ENCODE peak calls at places on chromosomes 1 and 21, in ten cellular contexts. Y is GM04504; C is stimulated activated effector memory CD8-positive, alpha-beta T cell treated with anti-CD3 and anti-CD28 coated beads, Interleukin-12 subunit alpha, Interleukin-12 subunit beta, amount 100 ng/mL, for 72 hours; M is T-helper 2 cell; F is endothelial cell; W is activated CD8-positive, alpha-beta memory T cell treated with anti-CD3 and anti-CD28 coated beads, Interleukin-2, amount 50 U/mL, for 48 hours; T is endothelial cell of umbilical vein; S is stimulated activated CD4-positive, alpha-beta T cell treated with anti-CD3 and anti-CD28 coated beads, Interleukin-4, amount 100 ng/mL, for 1 hour; K is aorta; I is nephron progenitor cell. D is an unnamed sample.

GRCh38 chr1:30307182-30307581 is 416.2 kb downstream of the MATN1 start:
- DNase-seq in W (peak; percentile 10), M (no peak), S (no peak), T (no peak), Y (no peak), K (no peak), C (no peak), F (no peak), I (no peak), D (no peak)

GRCh38 chr21:38244885-38245869 is 11.6 kb upstream of the KCNJ15 start:
- DNase-seq in I (no peak), M (peak; percentile 93), F (no peak), S (peak; percentile 46), W (peak; percentile 69), Y (peak; percentile 93), T (peak; percentile 33), C (peak; percentile 3), K (no peak), D (peak; percentile 89)

GRCh38 chr1:179953974-179954493 is 576 bp upstream of the CEP350 start:
- DNase-seq in Y (no peak), M (peak; percentile 79), I (peak; percentile 12), K (no peak), C (peak; percentile 16), T (no peak), W (peak; percentile 69), F (peak; percentile 22), S (peak; percentile 42), D (peak; percentile 78)

GRCh38 chr1:164783778-164784555 is 225.0 kb downstream of the PBX1 start:
- DNase-seq in T (no peak), K (no peak), W (no peak), M (no peak), I (no peak), F (no peak), C (no peak), Y (no peak), S (no peak), D (no peak)

GRCh38 chr1:180947901-180948311 is 35.2 kb downstream of the KIAA1614 start:
- DNase-seq in C (no peak), I (no peak), W (no peak), K (no peak), S (no peak), Y (no peak), M (no peak), T (no peak), F (no peak), D (no peak)

GRCh38 chr21:28769683-28770082 is 223.0 kb downstream of the LTN1 start:
- DNase-seq in T (no peak), S (no peak), M (peak; percentile 28), C (no peak), Y (no peak), W (no peak), K (no peak), F (no peak), I (no peak), D (no peak)

GRCh38 chr1:172906778-172907592 is 143.8 kb downstream of the TNFSF18 start:
- DNase-seq in I (no peak), S (no peak), C (no peak), Y (peak; percentile 78), F (peak; percentile 15), W (no peak), M (no peak), K (no peak), T (peak; percentile 96), D (peak; percentile 7)

GRCh38 chr1:84345220-84345619 is 43.7 kb downstream of the SAMD13 start:
- DNase-seq in W (no peak), T (no peak), S (no peak), K (no peak), F (no peak), I (no peak), C (no peak), Y (no peak), M (no peak), D (no peak)

GRCh38 chr1:205228052-205228451 is 306 bp downstream of the TMCC2 start:
- DNase-seq in M (no peak), T (no peak), S (no peak), F (no peak), Y (no peak), W (peak; percentile 61), I (no peak), C (no peak), K (no peak), D (no peak)

GRCh38 chr1:68051475-68051874 is 1.0 kb upstream of the DIRAS3 start:
- DNase-seq in K (peak; percentile 85), S (no peak), I (peak; percentile 51), M (no peak), T (peak; percentile 77), C (no peak), Y (peak; percentile 51), W (no peak), F (peak; percentile 58), D (no peak)

GRCh38 chr1:204249736-204250427 is 36.1 kb upstream of the GOLT1A start:
- DNase-seq in S (no peak), C (no peak), K (peak; percentile 28), M (no peak), Y (no peak), W (no peak), I (no peak), T (no peak), F (no peak), D (no peak)

GRCh38 chr1:7248402-7248805 is 463.1 kb downstream of the CAMTA1 start:
- DNase-seq in M (no peak), Y (no peak), T (no peak), W (no peak), S (no peak), I (no peak), C (no peak), K (no peak), F (no peak), D (no peak)

GRCh38 chr1:16249838-16250241 is 12.9 kb upstream of the CPLANE2 start:
- DNase-seq in T (peak; percentile 97), K (peak; percentile 65), Y (peak; percentile 64), C (no peak), M (no peak), F (no peak), I (no peak), W (peak; percentile 30), S (no peak), D (no peak)

GRCh38 chr1:48674641-48675040 is 102.0 kb downstream of the BEND5 start:
- DNase-seq in W (no peak), I (no peak), F (no peak), M (no peak), K (no peak), S (no peak), C (no peak), Y (no peak), T (no peak), D (no peak)

GRCh38 chr1:168867941-168868634 is 139.1 kb upstream of the DPT start:
- DNase-seq in W (no peak), F (no peak), I (no peak), T (no peak), C (no peak), Y (no peak), S (no peak), M (no peak), K (no peak), D (no peak)

GRCh38 chr1:212621830-212622315 is 13.3 kb downstream of the ATF3 start:
- DNase-seq in F (no peak), M (no peak), S (no peak), K (no peak), Y (no peak), I (no peak), C (no peak), W (no peak), T (no peak), D (no peak)

GRCh38 chr1:15146142-15146541 is 7.4 kb upstream of the TMEM51 start:
- DNase-seq in Y (no peak), S (no peak), M (no peak), F (no peak), T (no peak), K (no peak), C (no peak), W (no peak), I (no peak), D (no peak)

GRCh38 chr1:184959626-184960025 is 14.7 kb downstream of the NIBAN1 start:
- DNase-seq in K (no peak), Y (no peak), F (no peak), I (no peak), W (no peak), S (no peak), M (no peak), T (no peak), C (no peak), D (no peak)

D was measured in GM12865.